ENCODE peak calls at places on chromosomes 6 and 20, in six cellular contexts. N is mesenteric fat pad; A is HT-29; E is NCI-H1092; W is amygdala; R is stimulated activated CD4-positive, alpha-beta T cell treated with anti-CD3 and anti-CD28 coated beads, Interleukin-12 subunit alpha, Interleukin-12 subunit beta, amount 100 ng/mL, for 4 hours. Y is an unnamed sample.
A peak's percentile ranks its signal among the peaks of the same experiment; 100 is the strongest.

GRCh38 chr6:149190228-149190831 is 127.2 kb upstream of the TAB2 start:
- DNase-seq in E (no peak), R (peak; percentile 41), A (peak; percentile 75), N (no peak), W (no peak), Y (peak; percentile 67)

GRCh38 chr20:50294164-50295088 is 103.8 kb downstream of the CEBPB start:
- DNase-seq in E (no peak), A (peak; percentile 38), N (no peak), W (no peak), R (no peak), Y (no peak)

GRCh38 chr6:99344289-99344688 is 5.2 kb downstream of the FAXC start:
- DNase-seq in R (no peak), W (no peak), N (no peak), E (no peak), A (no peak), Y (no peak)

GRCh38 chr6:43978473-43979360 is 148.5 kb downstream of the MRPL14 start:
- DNase-seq in W (no peak), N (peak; percentile 69), A (no peak), E (no peak), R (no peak), Y (no peak)

GRCh38 chr6:16966821-16967817 is 134.7 kb upstream of the STMND1 start:
- DNase-seq in N (no peak), E (no peak), R (no peak), W (no peak), A (no peak), Y (no peak)

GRCh38 chr20:46746972-46747371 is 37.5 kb downstream of the SLC2A10 start:
- DNase-seq in R (no peak), N (no peak), W (no peak), E (no peak), A (no peak), Y (no peak)

GRCh38 chr6:145544514-145544913 is 190.8 kb downstream of the EPM2A start:
- DNase-seq in E (no peak), R (no peak), N (no peak), W (no peak), A (no peak), Y (no peak)

GRCh38 chr20:37154684-37155298 is 24.3 kb upstream of the RPN2 start:
- DNase-seq in E (no peak), W (no peak), A (no peak), R (no peak), N (no peak), Y (no peak)

GRCh38 chr20:41627611-41628244 is 9.6 kb upstream of the CHD6 start:
- DNase-seq in W (no peak), A (no peak), N (no peak), R (no peak), E (no peak), Y (no peak)

GRCh38 chr20:3661060-3661820 is 2.0 kb downstream of the GFRA4 start:
- DNase-seq in N (peak; percentile 74), E (no peak), A (no peak), R (no peak), W (no peak), Y (no peak)

GRCh38 chr20:63976980-63977391 is 2.5 kb downstream of the SAMD10 start:
- DNase-seq in R (no peak), E (no peak), N (no peak), W (no peak), A (no peak), Y (no peak)

GRCh38 chr6:38901802-38902522 is 146.6 kb upstream of the GLP1R start:
- DNase-seq in R (no peak), A (no peak), N (no peak), W (no peak), E (no peak), Y (no peak)

GRCh38 chr6:147905721-147906120 is 397.2 kb downstream of the SAMD5 start:
- DNase-seq in N (no peak), R (no peak), W (no peak), A (no peak), E (no peak), Y (peak; percentile 35)

GRCh38 chr6:16182428-16182827 is 53.5 kb downstream of the MYLIP start:
- DNase-seq in A (no peak), R (no peak), E (no peak), N (no peak), W (no peak), Y (no peak)

GRCh38 chr6:160238234-160238633 is 20.4 kb downstream of the SLC22A2 start:
- DNase-seq in R (no peak), A (peak; percentile 33), N (no peak), W (no peak), E (no peak), Y (no peak)

GRCh38 chr20:61251529-61252393 is at the start of gene CDH4:
- DNase-seq in N (no peak), R (no peak), E (no peak), W (no peak), A (no peak), Y (no peak)

Y was measured in SJCRH30.